ENCODE peak calls at places on chromosomes 5 and 9, in nine cellular contexts. Z is stimulated activated naive B cell treated with anti-CD40 and anti-IgM and Interleukin-4, amounts not matched to agents 10 μg/mL and 1 μg/mL and 100 μg/mL, for 72 hours; V is GM12878; F is HTR-8/SVneo; L is RPMI8226; Q is caudate nucleus; C is OCI-LY7; E is right lobe of liver; P is smooth muscle cell of the brain vasculature. D is an unnamed sample.

GRCh38 chr5:140075371-140075770 is 32.3 kb upstream of the NRG2 start:
- DNase-seq in Z (no peak), V (no peak), F (peak), L (no peak), Q (no peak), C (peak), E (no peak), P (no peak), D (no peak)

GRCh38 chr5:81768960-81769452 is 18.1 kb upstream of the SSBP2 start:
- DNase-seq in Z (no peak), V (no peak), F (peak), L (no peak), Q (no peak), C (no peak), E (no peak), P (no peak), D (no peak)

GRCh38 chr9:97802276-97802675 is 50.8 kb upstream of the FOXE1 start:
- DNase-seq in Z (no peak), V (no peak), F (peak), L (no peak), Q (no peak), C (no peak), E (no peak), P (no peak), D (no peak)

GRCh38 chr5:180137401-180138213 is 66.0 kb upstream of the RNF130 start:
- DNase-seq in Z (no peak), V (no peak), F (no peak), L (no peak), Q (no peak), C (no peak), E (no peak), P (no peak), D (no peak)

GRCh38 chr5:177474845-177475562 is 1.6 kb upstream of the DBN1 start:
- DNase-seq in Z (no peak), V (no peak), F (no peak), L (no peak), Q (no peak), C (no peak), E (no peak), P (no peak), D (no peak)

GRCh38 chr5:9207820-9208418 is 338.0 kb downstream of the SEMA5A start:
- DNase-seq in Z (no peak), V (no peak), F (peak), L (peak), Q (no peak), C (peak), E (no peak), P (no peak), D (peak)

GRCh38 chr5:78594946-78595921 is 53.3 kb downstream of the LHFPL2 start:
- DNase-seq in Z (no peak), V (no peak), F (peak), L (no peak), Q (no peak), C (no peak), E (no peak), P (peak), D (no peak)

GRCh38 chr9:125659954-125660353 is 47.1 kb downstream of the MAPKAP1 start:
- DNase-seq in Z (peak), V (no peak), F (no peak), L (no peak), Q (no peak), C (no peak), E (no peak), P (no peak), D (no peak)

GRCh38 chr5:132883261-132883834 is 9.9 kb downstream of the LEAP2 start:
- DNase-seq in Z (no peak), V (no peak), F (peak), L (peak), Q (no peak), C (peak), E (no peak), P (peak), D (peak)

GRCh38 chr5:136424835-136425694 is 59.7 kb upstream of the TRPC7 start:
- DNase-seq in Z (no peak), V (no peak), F (peak), L (peak), Q (peak), C (peak), E (peak), P (no peak), D (peak)

GRCh38 chr5:65721050-65721774 is 697 bp downstream of the SGTB start:
- DNase-seq in Z (peak), V (no peak), F (peak), L (peak), Q (peak), C (peak), E (peak), P (no peak), D (peak)

GRCh38 chr9:14238518-14238917 is 75.4 kb downstream of the NFIB start:
- DNase-seq in Z (no peak), V (no peak), F (peak), L (no peak), Q (no peak), C (no peak), E (no peak), P (no peak), D (peak)

GRCh38 chr9:6247266-6247665 is 31.7 kb downstream of the IL33 start:
- DNase-seq in Z (no peak), V (no peak), F (no peak), L (no peak), Q (no peak), C (no peak), E (no peak), P (no peak), D (no peak)

GRCh38 chr5:54996476-54996875 is 11.1 kb upstream of the ESM1 start:
- DNase-seq in Z (no peak), V (no peak), F (no peak), L (no peak), Q (no peak), C (no peak), E (no peak), P (peak), D (no peak)

GRCh38 chr5:14136228-14136627 is 6.9 kb upstream of the TRIO start:
- DNase-seq in Z (no peak), V (no peak), F (no peak), L (no peak), Q (no peak), C (no peak), E (no peak), P (no peak), D (no peak)

D was measured in putamen.